ENCODE peak calls at places on chromosomes 6 and 20, in nine cellular contexts. T is CD8-positive, alpha-beta T cell; Z is left ventricle myocardium inferior; N is right cardiac atrium; A is tibial artery; U is right atrium auricular region; D is fibroblast of lung; W is left lung; R is IMR-90. V is an unnamed sample. For H3K4me1, the result is how much of the 10 kb centered on the place peaks cover.

GRCh38 chr20:4040283-4041179 is 25.2 kb upstream of the RNF24 start:
- DNase-seq in T (no peak), Z (no peak), N (no peak), A (no peak), U (no peak), D (peak), W (no peak), R (no peak), V (no peak)

GRCh38 chr20:50133474-50134217 is 19.9 kb downstream of the PEDS1 start:
- DNase-seq in T (no peak), Z (no peak), N (no peak), A (no peak), U (no peak), D (no peak), W (no peak), R (no peak), V (no peak)

GRCh38 chr6:108168026-108168463 is 2.2 kb downstream of the NR2E1 start:
- DNase-seq in T (no peak), Z (no peak), N (no peak), A (no peak), U (no peak), D (no peak), W (peak), R (no peak), V (no peak)

GRCh38 chr20:32482251-32483220 is 102.6 kb downstream of the NOL4L start:
- DNase-seq in T (no peak), Z (peak), N (no peak), A (peak), U (no peak), D (no peak), W (peak), R (no peak), V (peak)

GRCh38 chr6:4188801-4189200 is 53.4 kb upstream of the ECI2 start:
- DNase-seq in T (no peak), Z (no peak), N (no peak), A (no peak), U (no peak), D (no peak), W (peak), R (no peak), V (no peak)

GRCh38 chr6:36050305-36050704 is 22.7 kb downstream of the MAPK14 start:
- DNase-seq in T (no peak), Z (no peak), N (no peak), A (no peak), U (no peak), D (no peak), W (no peak), R (no peak), V (no peak)

GRCh38 chr6:170292778-170293164 is 1.9 kb upstream of the DLL1 start:
- DNase-seq in T (no peak), Z (no peak), N (no peak), A (no peak), U (no peak), D (peak), W (no peak), R (no peak), V (no peak)

GRCh38 chr20:1286267-1287036 is 20.4 kb downstream of the SNPH start:
- DNase-seq in T (no peak), Z (no peak), N (no peak), A (no peak), U (no peak), D (no peak), W (no peak), R (no peak), V (no peak)

GRCh38 chr20:48584391-48585249 is 243.2 kb downstream of the PREX1 start:
- DNase-seq in T (no peak), Z (no peak), N (no peak), A (no peak), U (no peak), D (no peak), W (no peak), R (no peak), V (no peak)

GRCh38 chr6:139955366-139956155 is 581.1 kb upstream of the CITED2 start:
- DNase-seq in T (no peak), Z (no peak), N (no peak), A (no peak), U (no peak), D (no peak), W (no peak), R (no peak), V (no peak)

GRCh38 chr20:49433387-49433786 is 49.1 kb downstream of the KCNB1 start:
- DNase-seq in T (no peak), Z (no peak), N (no peak), A (no peak), U (no peak), D (no peak), W (no peak), R (no peak), V (no peak)

GRCh38 chr6:122075084-122075760 is 324.2 kb upstream of the HSF2 start:
- DNase-seq in T (no peak), Z (no peak), N (no peak), A (no peak), U (no peak), D (no peak), W (no peak), R (no peak), V (no peak)

GRCh38 chr20:63979221-63979548 is 257 bp downstream of the SAMD10 start:
- DNase-seq in T (no peak), Z (no peak), N (no peak), A (no peak), U (no peak), D (no peak), W (peak), R (no peak), V (no peak)

GRCh38 chr20:33675127-33675954 is 1.1 kb upstream of the NECAB3 start:
- DNase-seq in T (no peak), Z (no peak), N (peak), A (peak), U (peak), D (peak), W (peak), R (no peak), V (no peak)

GRCh38 chr20:53839423-53840176 is 230.8 kb downstream of the BCAS1 start:
- DNase-seq in T (peak), Z (peak), N (no peak), A (no peak), U (no peak), D (no peak), W (no peak), R (no peak), V (peak)

GRCh38 chr20:19973920-19974620 is 43.1 kb upstream of the NAA20 start:
- DNase-seq in T (no peak), Z (peak), N (peak), A (peak), U (peak), D (peak), W (peak), R (peak), V (no peak)

GRCh38 chr6:137698636-137699035 is 168.4 kb upstream of the TNFAIP3 start:
- DNase-seq in T (no peak), Z (no peak), N (no peak), A (peak), U (no peak), D (no peak), W (no peak), R (peak), V (no peak)

GRCh38 chr6:170443151-170443662 is 109.9 kb downstream of the PSMB1 start:
- DNase-seq in T (no peak), Z (no peak), N (no peak), A (no peak), U (no peak), D (no peak), W (peak), R (no peak), V (no peak)

GRCh38 chr6:4820704-4821276 is 44.6 kb downstream of the CDYL start:
- DNase-seq in T (no peak), Z (no peak), N (no peak), A (no peak), U (no peak), D (no peak), W (no peak), R (peak), V (no peak)

GRCh38 chr6:131979515-131980337 is 28.6 kb upstream of the CCN2 start:
- DNase-seq in T (no peak), Z (no peak), N (no peak), A (no peak), U (no peak), D (peak), W (no peak), R (peak), V (no peak)

GRCh38 chr20:17655865-17656489 is 26.1 kb downstream of the RRBP1 start:
- DNase-seq in T (no peak), Z (no peak), N (no peak), A (peak), U (no peak), D (no peak), W (no peak), R (peak), V (no peak)

GRCh38 chr20:19291818-19292132 is 79.3 kb downstream of the SLC24A3 start:
- DNase-seq in T (no peak), Z (no peak), N (no peak), A (no peak), U (no peak), D (no peak), W (no peak), R (no peak), V (no peak)

GRCh38 chr6:105482227-105482839 is 79.5 kb upstream of the PREP start:
- DNase-seq in T (no peak), Z (peak), N (peak), A (no peak), U (no peak), D (peak), W (no peak), R (peak), V (no peak)

GRCh38 chr6:140041571-140042332 is 667.3 kb upstream of the CITED2 start:
- DNase-seq in T (no peak), Z (no peak), N (no peak), A (no peak), U (no peak), D (no peak), W (no peak), R (no peak), V (no peak)

GRCh38 chr6:68639826-68640505 is 4.9 kb downstream of the ADGRB3 start:
- DNase-seq in T (no peak), Z (no peak), N (no peak), A (no peak), U (no peak), D (peak), W (no peak), R (no peak), V (no peak)

GRCh38 chr6:47337519-47337918 is 27.8 kb upstream of the TNFRSF21 start:
- DNase-seq in T (no peak), Z (no peak), N (no peak), A (no peak), U (no peak), D (no peak), W (no peak), R (no peak), V (no peak)

GRCh38 chr6:117555882-117556498 is 46.3 kb downstream of the GOPC start:
- DNase-seq in T (peak), Z (no peak), N (peak), A (peak), U (no peak), D (peak), W (no peak), R (peak), V (peak)

GRCh38 chr6:6781172-6781876 is 192.8 kb downstream of the LY86 start:
- DNase-seq in T (no peak), Z (no peak), N (peak), A (peak), U (no peak), D (peak), W (no peak), R (peak), V (no peak)

GRCh38 chr6:64330694-64331309 is 695.2 kb downstream of the PHF3 start:
- DNase-seq in T (no peak), Z (peak), N (peak), A (no peak), U (peak), D (peak), W (peak), R (peak), V (no peak)

GRCh38 chr6:56864171-56864616 is 90.7 kb upstream of the BEND6 start:
- DNase-seq in T (no peak), Z (no peak), N (no peak), A (no peak), U (no peak), D (peak), W (no peak), R (peak), V (no peak)

GRCh38 chr6:111230351-111231077 is 143.2 kb downstream of the SLC16A10 start:
- DNase-seq in T (no peak), Z (no peak), N (no peak), A (no peak), U (no peak), D (peak), W (no peak), R (peak), V (no peak)

GRCh38 chr6:112881828-112882227 is 534.7 kb downstream of the RFPL4B start:
- DNase-seq in T (no peak), Z (no peak), N (no peak), A (no peak), U (no peak), D (no peak), W (no peak), R (peak), V (no peak)

DNA sequence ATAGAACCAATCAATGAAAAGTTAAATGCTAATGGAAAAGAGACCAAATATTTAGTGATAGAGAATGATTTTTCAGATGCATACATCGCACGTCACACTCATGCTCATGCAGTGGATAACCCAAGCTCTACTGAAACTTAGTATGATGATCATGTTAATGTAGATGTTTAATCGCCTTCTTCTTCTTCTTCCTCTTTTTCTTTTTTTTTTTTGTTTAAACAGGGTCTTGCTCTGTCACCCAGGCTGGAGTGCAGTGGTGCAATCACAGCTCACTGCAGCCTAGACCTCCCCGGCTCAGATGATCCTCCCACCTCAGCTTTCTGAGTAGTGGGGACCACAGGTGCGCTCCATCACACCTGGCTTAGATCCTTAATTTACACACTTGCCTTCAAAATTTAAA is 194.1 kb upstream of the SGK1 start:
- DNase-seq in T (no peak), Z (no peak), N (no peak), A (no peak), U (no peak), D (no peak), W (no peak), R (no peak), V (no peak)
- H3K27ac ChIP-seq in T (no peak), Z (peak), N (no peak), A (no peak), U (no peak), D (no peak), W (peak), R (no peak), V (no peak)

DNA sequence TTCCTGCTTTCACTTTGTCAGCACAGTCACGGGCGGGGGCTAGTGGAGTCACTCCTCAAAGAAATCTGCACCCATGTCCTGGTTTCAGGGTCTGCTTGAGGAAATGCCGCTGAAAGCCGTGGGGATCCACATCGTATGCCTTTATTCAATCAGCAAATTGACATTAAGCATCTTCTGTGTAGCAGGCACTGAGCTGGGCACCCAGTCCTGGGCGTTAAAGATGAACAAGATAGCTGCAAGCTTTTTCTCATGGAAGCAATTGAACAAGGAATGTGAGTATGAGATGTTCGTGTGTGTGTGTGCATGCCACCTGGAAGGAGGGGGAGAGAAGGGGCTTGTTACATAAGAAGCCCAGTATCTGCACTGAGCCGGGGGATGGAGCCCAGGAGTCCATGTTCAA is 243.9 kb downstream of the SMOC2 start:
- DNase-seq in T (no peak), Z (no peak), N (no peak), A (no peak), U (no peak), D (no peak), W (no peak), R (no peak), V (no peak)
- H3K4me1 ChIP-seq in T (under half), Z (under half), N (under half), A (under half), U (under half), D (under half), W (under half), R (under half), V (under half)

GRCh38 chr6:41488064-41488391 is 58.2 kb upstream of the FOXP4 start:
- DNase-seq in T (no peak), Z (no peak), N (no peak), A (no peak), U (no peak), D (no peak), W (no peak), R (no peak), V (no peak)
- H3K27ac ChIP-seq in T (no peak), Z (no peak), N (no peak), A (no peak), U (no peak), D (no peak), W (no peak), R (no peak), V (no peak)

GRCh38 chr6:45450132-45450531 is 72.4 kb upstream of the SUPT3H start:
- DNase-seq in T (no peak), Z (no peak), N (no peak), A (no peak), U (no peak), D (no peak), W (no peak), R (no peak), V (no peak)
- H3K4me1 ChIP-seq in T (under half), Z (under half), N (under half), A (under half), U (under half), D (under half), W (under half), R (under half), V (under half)

GRCh38 chr20:37231970-37232620 is 29.5 kb downstream of the GHRH start:
- DNase-seq in T (no peak), Z (no peak), N (no peak), A (no peak), U (no peak), D (no peak), W (no peak), R (no peak), V (no peak)

GRCh38 chr20:37235065-37235464 is 26.5 kb downstream of the GHRH start:
- DNase-seq in T (no peak), Z (no peak), N (no peak), A (no peak), U (no peak), D (no peak), W (no peak), R (no peak), V (no peak)

GRCh38 chr20:37234254-37234581 is 27.4 kb downstream of the GHRH start:
- DNase-seq in T (no peak), Z (no peak), N (no peak), A (no peak), U (no peak), D (no peak), W (no peak), R (no peak), V (no peak)

GRCh38 chr20:37236462-37236861 is 25.2 kb downstream of the GHRH start:
- DNase-seq in T (no peak), Z (peak), N (peak), A (no peak), U (peak), D (no peak), W (no peak), R (no peak), V (no peak)

GRCh38 chr20:37233471-37234253 is 28.0 kb downstream of the GHRH start:
- DNase-seq in T (no peak), Z (no peak), N (no peak), A (no peak), U (no peak), D (no peak), W (no peak), R (no peak), V (no peak)
- H3K27ac ChIP-seq in T (no peak), Z (no peak), N (no peak), A (no peak), U (no peak), D (no peak), W (no peak), R (no peak), V (no peak)

V was measured in effector memory CD4-positive, alpha-beta T cell.